ENCODE peak calls at places on chromosome 14, in ten cellular contexts. E is fibroblast of pulmonary artery, W is endodermal cell, G is HCT116, R is endothelial cell, Y is chondrocyte, B is HFFc6, L is activated B cell treated with CpG ODN at 0.5 μM for 24 hours, U is AG04449, C is cardiac fibroblast. V is an unnamed sample.

GRCh38 chr14:65453807-65454480 is 41.4 kb downstream of the FUT8 start:
- DNase-seq in E (peak), W (no peak), G (no peak), R (no peak), Y (no peak), B (no peak), L (no peak), U (no peak), C (no peak), V (no peak)

GRCh38 chr14:85558505-85558904 is 28.6 kb downstream of the FLRT2 start:
- DNase-seq in E (no peak), W (no peak), G (no peak), R (no peak), Y (no peak), B (no peak), L (no peak), U (no peak), C (no peak), V (no peak)

GRCh38 chr14:73325630-73326299 is 88.5 kb downstream of the PAPLN start:
- DNase-seq in E (no peak), W (peak), G (no peak), R (no peak), Y (no peak), B (no peak), L (no peak), U (no peak), C (no peak), V (no peak)

GRCh38 chr14:98136019-98136418 is 1136.0 kb downstream of the BCL11B start:
- DNase-seq in E (no peak), W (peak), G (no peak), R (no peak), Y (no peak), B (no peak), L (no peak), U (no peak), C (no peak), V (no peak)

GRCh38 chr14:63986789-63987533 is 134.2 kb downstream of the SYNE2 start:
- DNase-seq in E (peak), W (no peak), G (no peak), R (no peak), Y (no peak), B (peak), L (no peak), U (peak), C (peak), V (no peak)

GRCh38 chr14:77014004-77014604 is 14.4 kb downstream of the IRF2BPL start:
- DNase-seq in E (peak), W (peak), G (no peak), R (no peak), Y (no peak), B (no peak), L (no peak), U (no peak), C (no peak), V (no peak)

GRCh38 chr14:103522649-103523582 is at the start of gene CKB:
- DNase-seq in E (peak), W (peak), G (no peak), R (no peak), Y (no peak), B (no peak), L (no peak), U (no peak), C (peak), V (peak)

GRCh38 chr14:93337143-93337753 is 4.4 kb upstream of the BTBD7 start:
- DNase-seq in E (no peak), W (peak), G (no peak), R (no peak), Y (no peak), B (no peak), L (no peak), U (no peak), C (no peak), V (no peak)

GRCh38 chr14:104280085-104280901 is 141.9 kb downstream of the KIF26A start:
- DNase-seq in E (no peak), W (peak), G (no peak), R (no peak), Y (peak), B (no peak), L (peak), U (no peak), C (no peak), V (peak)

GRCh38 chr14:34012978-34013713 is 62.3 kb upstream of the EGLN3 start:
- DNase-seq in E (no peak), W (no peak), G (no peak), R (no peak), Y (no peak), B (no peak), L (no peak), U (no peak), C (no peak), V (no peak)

GRCh38 chr14:61077946-61078738 is 97.1 kb downstream of the SLC38A6 start:
- DNase-seq in E (no peak), W (no peak), G (no peak), R (no peak), Y (no peak), B (no peak), L (no peak), U (no peak), C (peak), V (no peak)

GRCh38 chr14:88546621-88547385 is 8.0 kb downstream of the PTPN21 start:
- DNase-seq in E (no peak), W (no peak), G (no peak), R (no peak), Y (no peak), B (no peak), L (no peak), U (no peak), C (no peak), V (no peak)

GRCh38 chr14:65840786-65841185 is 428.3 kb downstream of the FUT8 start:
- DNase-seq in E (peak), W (no peak), G (no peak), R (no peak), Y (no peak), B (peak), L (no peak), U (no peak), C (peak), V (no peak)

GRCh38 chr14:103905861-103906456 is 22.3 kb upstream of the TDRD9 start:
- DNase-seq in E (no peak), W (peak), G (no peak), R (peak), Y (no peak), B (no peak), L (no peak), U (no peak), C (no peak), V (no peak)

GRCh38 chr14:51081712-51082111 is 13.2 kb downstream of the TRIM9 start:
- DNase-seq in E (no peak), W (no peak), G (no peak), R (no peak), Y (no peak), B (no peak), L (no peak), U (no peak), C (no peak), V (no peak)

GRCh38 chr14:61625171-61625570 is 70.1 kb upstream of the HIF1A start:
- DNase-seq in E (no peak), W (no peak), G (no peak), R (no peak), Y (no peak), B (no peak), L (no peak), U (no peak), C (no peak), V (no peak)

GRCh38 chr14:68774771-68775613 is 17.9 kb downstream of the ZFP36L1 start:
- DNase-seq in E (no peak), W (peak), G (no peak), R (no peak), Y (no peak), B (peak), L (no peak), U (peak), C (peak), V (no peak)

GRCh38 chr14:88851587-88851986 is 27.1 kb downstream of the TTC8 start:
- DNase-seq in E (no peak), W (no peak), G (no peak), R (no peak), Y (no peak), B (no peak), L (no peak), U (no peak), C (no peak), V (no peak)

GRCh38 chr14:41872906-41873305 is 266.2 kb downstream of the LRFN5 start:
- DNase-seq in E (peak), W (no peak), G (no peak), R (no peak), Y (no peak), B (no peak), L (no peak), U (no peak), C (peak), V (no peak)

GRCh38 chr14:75946785-75947184 is 35.0 kb downstream of the TGFB3 start:
- DNase-seq in E (no peak), W (no peak), G (no peak), R (no peak), Y (no peak), B (no peak), L (no peak), U (no peak), C (no peak), V (no peak)

GRCh38 chr14:21498540-21499526 is 12.3 kb downstream of the METTL3 start:
- DNase-seq in E (peak), W (peak), G (peak), R (peak), Y (no peak), B (peak), L (no peak), U (peak), C (peak), V (no peak)

GRCh38 chr14:29317423-29317822 is 550.8 kb downstream of the FOXG1 start:
- DNase-seq in E (no peak), W (no peak), G (no peak), R (no peak), Y (no peak), B (no peak), L (no peak), U (no peak), C (no peak), V (no peak)

GRCh38 chr14:73815849-73816816 is 35.5 kb upstream of the PTGR2 start:
- DNase-seq in E (no peak), W (no peak), G (no peak), R (no peak), Y (no peak), B (no peak), L (no peak), U (no peak), C (peak), V (no peak)

GRCh38 chr14:97346675-97347074 is 549.5 kb downstream of the VRK1 start:
- DNase-seq in E (no peak), W (no peak), G (no peak), R (no peak), Y (no peak), B (no peak), L (no peak), U (no peak), C (no peak), V (no peak)

GRCh38 chr14:54566410-54567223 is at the start of gene SAMD4A:
- DNase-seq in E (peak), W (peak), G (no peak), R (peak), Y (peak), B (peak), L (peak), U (no peak), C (peak), V (peak)

GRCh38 chr14:102883028-102883953 is 39.2 kb upstream of the AMN start:
- DNase-seq in E (no peak), W (peak), G (no peak), R (no peak), Y (no peak), B (no peak), L (no peak), U (no peak), C (no peak), V (no peak)

GRCh38 chr14:83993545-83993944 is 1536.4 kb upstream of the FLRT2 start:
- DNase-seq in E (no peak), W (no peak), G (no peak), R (no peak), Y (no peak), B (no peak), L (no peak), U (no peak), C (no peak), V (no peak)

DNA sequence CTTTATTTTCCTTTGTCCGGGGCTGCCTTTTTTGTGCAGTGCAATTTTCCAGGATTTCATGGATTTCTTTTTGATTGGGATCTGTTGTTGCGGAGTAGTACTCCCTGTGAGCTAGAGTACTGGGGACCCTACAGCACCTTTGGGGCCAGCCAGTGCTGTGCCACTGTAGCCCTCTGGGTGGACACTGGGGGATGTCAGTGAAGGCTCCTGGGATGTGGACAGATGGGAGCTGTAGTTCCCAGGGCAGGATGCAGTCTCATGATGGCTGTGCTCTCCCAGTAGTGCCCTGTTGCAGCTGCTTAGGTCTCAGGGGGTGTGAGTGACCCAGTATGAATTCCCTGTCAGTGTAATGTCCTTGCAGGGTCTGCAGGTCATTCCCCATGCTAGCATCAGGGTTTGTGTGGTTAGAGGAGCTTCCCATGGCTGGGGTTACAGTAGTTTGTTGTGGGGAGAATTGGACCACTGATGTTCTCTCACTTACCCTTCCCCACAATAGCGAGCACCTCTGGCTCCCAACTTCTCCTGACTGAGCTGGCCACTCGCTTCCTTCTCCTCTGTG is 72.2 kb downstream of the BRMS1L start:
- DNase-seq in E (no peak), W (peak), G (no peak), R (no peak), Y (no peak), B (no peak), L (no peak), U (no peak), C (no peak), V (no peak)
- TF ChIP-seq CTCF in E (no peak), W (peak), G (no peak), R (no peak), Y (no peak), B (no peak), L (no peak), U (no peak), C (no peak), V (no peak)

DNA sequence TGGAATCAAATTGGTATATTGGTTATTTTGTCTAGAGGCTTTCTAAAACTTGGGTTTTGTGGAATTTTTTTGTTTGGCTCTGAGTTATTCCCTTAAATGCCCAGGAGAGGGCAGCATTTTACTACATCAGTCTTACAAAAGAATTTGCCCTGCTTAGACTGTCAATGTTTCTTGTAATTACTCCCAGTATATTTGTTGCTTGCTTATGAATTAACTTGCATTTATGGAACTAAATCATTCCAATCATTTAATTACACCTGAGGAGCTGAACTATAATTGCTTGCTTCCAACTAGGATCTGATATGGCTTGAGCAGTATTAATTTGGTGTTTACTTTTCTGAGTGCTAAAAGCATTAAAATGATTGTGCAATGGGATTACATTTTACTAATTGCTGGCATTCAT is 48.7 kb downstream of the MIPOL1 start:
- DNase-seq in E (peak), W (no peak), G (peak), R (no peak), Y (no peak), B (peak), L (no peak), U (peak), C (peak), V (no peak)
- TF ChIP-seq CTCF in E (peak), W (peak), G (peak), R (peak), Y (peak), B (peak), L (peak), U (peak), C (peak), V (peak)

DNA sequence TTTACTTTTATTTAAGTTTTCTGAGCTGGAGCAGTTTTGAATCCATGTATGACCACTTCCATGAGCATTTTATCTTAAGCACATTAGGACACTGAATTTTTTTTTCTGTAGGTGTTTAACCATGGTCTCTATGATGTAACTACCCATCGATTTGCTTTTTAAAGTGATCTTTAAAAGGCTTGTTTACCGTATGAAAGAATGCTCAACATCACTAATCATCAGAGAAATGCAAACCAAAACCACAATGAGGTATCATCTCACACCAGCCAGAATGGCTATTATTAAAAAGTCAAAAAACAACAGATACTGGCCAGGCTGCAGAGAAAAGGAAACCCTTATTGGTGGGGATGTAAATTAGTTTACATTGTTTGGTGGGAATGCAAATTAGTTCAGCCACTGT is 23.0 kb downstream of the GLRX5 start:
- DNase-seq in E (no peak), W (peak), G (no peak), R (no peak), Y (no peak), B (no peak), L (no peak), U (no peak), C (no peak), V (no peak)
- TF ChIP-seq CTCF in E (no peak), W (no peak), G (no peak), R (no peak), Y (no peak), B (no peak), L (no peak), U (no peak), C (no peak), V (no peak)

DNA sequence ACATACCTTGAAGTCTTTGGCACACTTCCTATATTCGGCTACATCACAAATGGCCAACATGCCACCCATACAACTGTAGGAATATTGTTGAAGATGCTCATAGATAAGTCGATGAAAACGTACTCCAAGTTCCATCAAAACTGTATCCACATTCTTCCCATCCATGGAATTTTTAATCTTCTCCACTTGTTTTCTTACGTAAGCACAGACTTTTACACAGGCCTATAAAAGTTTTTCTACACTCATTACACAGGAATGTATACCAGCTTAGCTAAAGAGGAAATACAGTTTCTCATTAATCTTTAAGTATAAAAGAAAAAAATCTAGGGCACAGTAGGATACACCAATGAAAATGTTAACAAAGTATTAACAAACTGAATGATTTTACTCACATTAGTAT is 59.1 kb downstream of the EXOC5 start:
- DNase-seq in E (peak), W (no peak), G (no peak), R (no peak), Y (no peak), B (peak), L (no peak), U (peak), C (peak), V (no peak)
- TF ChIP-seq CTCF in E (no peak), W (no peak), G (no peak), R (no peak), Y (no peak), B (no peak), L (no peak), U (no peak), C (no peak), V (no peak)

GRCh38 chr14:95524706-95525512 is 8.5 kb upstream of the SYNE3 start:
- DNase-seq in E (no peak), W (no peak), G (peak), R (no peak), Y (no peak), B (peak), L (no peak), U (no peak), C (peak), V (no peak)

GRCh38 chr14:95529242-95529641 is 5.6 kb upstream of the GLRX5 start:
- DNase-seq in E (no peak), W (no peak), G (no peak), R (no peak), Y (no peak), B (no peak), L (no peak), U (no peak), C (no peak), V (no peak)

GRCh38 chr14:95525999-95526398 is 8.9 kb upstream of the GLRX5 start:
- DNase-seq in E (no peak), W (no peak), G (no peak), R (no peak), Y (no peak), B (no peak), L (no peak), U (no peak), C (no peak), V (no peak)

GRCh38 chr14:95526483-95527391 is 8.1 kb upstream of the GLRX5 start:
- DNase-seq in E (peak), W (no peak), G (no peak), R (no peak), Y (no peak), B (no peak), L (no peak), U (no peak), C (no peak), V (no peak)

DNA sequence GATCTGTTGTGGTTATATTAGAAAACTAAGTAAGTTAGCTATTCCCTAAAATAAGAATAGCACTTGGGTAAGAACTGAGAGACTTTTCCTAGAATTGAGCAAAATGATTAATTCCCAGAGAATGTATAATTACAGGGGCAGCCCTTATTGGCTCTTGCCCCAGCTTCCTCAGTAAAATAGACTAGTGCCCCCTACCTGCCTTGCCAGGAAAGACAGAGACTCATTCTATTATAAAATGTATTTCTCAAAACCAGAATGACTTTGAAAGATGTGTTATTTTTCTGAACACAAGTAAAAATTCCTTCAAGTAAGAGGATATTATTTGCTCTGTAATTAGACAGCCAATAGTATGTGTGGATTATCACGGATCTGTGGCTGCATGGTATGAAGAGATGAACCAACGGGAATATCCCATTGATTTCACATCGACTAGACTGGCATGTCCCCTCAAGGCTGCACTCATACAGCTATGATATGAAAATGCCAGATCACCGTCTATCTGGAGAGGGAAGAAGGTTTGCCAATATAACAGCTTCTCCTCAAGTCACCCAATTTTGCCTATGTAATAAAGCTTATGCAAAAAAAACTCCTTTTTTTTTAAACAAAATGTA is 7.4 kb upstream of the GLRX5 start:
- DNase-seq in E (peak), W (no peak), G (no peak), R (peak), Y (no peak), B (peak), L (no peak), U (no peak), C (peak), V (no peak)
- TF ChIP-seq CTCF in E (peak), W (peak), G (peak), R (peak), Y (peak), B (peak), L (peak), U (peak), C (peak), V (peak)

GRCh38 chr14:106843376-106843775 is 1317.0 kb downstream of the TMEM121 start:
- DNase-seq in E (no peak), W (no peak), G (no peak), R (no peak), Y (no peak), B (no peak), L (no peak), U (no peak), C (no peak), V (no peak)

GRCh38 chr14:106844608-106845285 is 1318.4 kb downstream of the TMEM121 start:
- DNase-seq in E (no peak), W (no peak), G (no peak), R (no peak), Y (no peak), B (no peak), L (peak), U (no peak), C (peak), V (no peak)

GRCh38 chr14:106841701-106842100 is 1315.3 kb downstream of the TMEM121 start:
- DNase-seq in E (no peak), W (no peak), G (no peak), R (no peak), Y (no peak), B (no peak), L (no peak), U (no peak), C (peak), V (no peak)

GRCh38 chr14:106843951-106844483 is 1317.6 kb downstream of the TMEM121 start:
- DNase-seq in E (no peak), W (no peak), G (no peak), R (no peak), Y (no peak), B (no peak), L (peak), U (no peak), C (peak), V (no peak)

GRCh38 chr14:106842687-106843086 is 1316.3 kb downstream of the TMEM121 start:
- DNase-seq in E (no peak), W (no peak), G (no peak), R (no peak), Y (no peak), B (no peak), L (no peak), U (no peak), C (no peak), V (no peak)
- TF ChIP-seq CTCF in E (no peak), W (peak), G (no peak), R (no peak), Y (no peak), B (peak), L (no peak), U (no peak), C (peak), V (no peak)